ENCODE peak calls at places on chromosomes 6 and 20, in eight cellular contexts. X is NCI-H1105 treated with DMSO at 0.1 percent for 48 hours; L is ovary; N is GM12892; M is stimulated activated CD4-positive, alpha-beta T cell treated with anti-CD3 and anti-CD28 coated beads, Interleukin-2, amount 100 ng/mL, for 48 hours; U is BJ; S is effector memory CD8-positive, alpha-beta T cell; A is heart right ventricle. Y is an unnamed sample.
A peak's percentile ranks its signal among the peaks of the same experiment; 100 is the strongest.

GRCh38 chr6:33668914-33669313 is 42.6 kb downstream of the UQCC2 start:
- DNase-seq in X (no peak), L (no peak), N (no peak), M (no peak), U (no peak), S (no peak), A (no peak), Y (peak; percentile 12)

GRCh38 chr6:170258395-170258794 is 32.5 kb downstream of the DLL1 start:
- DNase-seq in X (no peak), L (no peak), N (no peak), M (no peak), U (no peak), S (no peak), A (no peak), Y (no peak)

GRCh38 chr20:46129955-46130481 is 11.9 kb downstream of the CD40 start:
- DNase-seq in X (peak; percentile 94), L (no peak), N (no peak), M (no peak), U (no peak), S (no peak), A (no peak), Y (no peak)

GRCh38 chr6:106360989-106361430 is 493 bp downstream of the CRYBG1 start:
- DNase-seq in X (peak; percentile 61), L (no peak), N (peak; percentile 33), M (peak; percentile 11), U (no peak), S (peak; percentile 5), A (no peak), Y (peak; percentile 64)

GRCh38 chr6:150395388-150396009 is 26.7 kb downstream of the IYD start:
- DNase-seq in X (peak; percentile 87), L (peak; percentile 49), N (peak; percentile 19), M (no peak), U (no peak), S (peak; percentile 37), A (peak; percentile 47), Y (peak; percentile 61)

GRCh38 chr6:79803917-79804316 is 143.4 kb downstream of the ELOVL4 start:
- DNase-seq in X (no peak), L (no peak), N (no peak), M (no peak), U (no peak), S (no peak), A (no peak), Y (no peak)

GRCh38 chr20:48937674-48938073 is 16.2 kb downstream of the ARFGEF2 start:
- DNase-seq in X (no peak), L (no peak), N (no peak), M (no peak), U (no peak), S (no peak), A (no peak), Y (no peak)

GRCh38 chr6:28769626-28770402 is 154.0 kb downstream of the TRIM27 start:
- DNase-seq in X (no peak), L (no peak), N (no peak), M (no peak), U (no peak), S (no peak), A (no peak), Y (no peak)

GRCh38 chr6:103983860-103984259 is 875.9 kb downstream of the HACE1 start:
- DNase-seq in X (no peak), L (no peak), N (no peak), M (no peak), U (no peak), S (no peak), A (no peak), Y (no peak)

GRCh38 chr6:24768361-24768760 is 6.4 kb upstream of the GMNN start:
- DNase-seq in X (no peak), L (no peak), N (no peak), M (no peak), U (no peak), S (no peak), A (no peak), Y (no peak)

GRCh38 chr6:158506577-158506976 is 53.3 kb upstream of the TMEM181 start:
- DNase-seq in X (no peak), L (no peak), N (no peak), M (no peak), U (no peak), S (no peak), A (no peak), Y (no peak)

GRCh38 chr6:10420546-10421507 is 6.0 kb upstream of the TFAP2A start:
- DNase-seq in X (no peak), L (no peak), N (no peak), M (no peak), U (no peak), S (no peak), A (no peak), Y (no peak)

GRCh38 chr6:113632220-113632864 is 224.8 kb upstream of the MARCKS start:
- DNase-seq in X (no peak), L (no peak), N (no peak), M (peak; percentile 26), U (peak; percentile 49), S (no peak), A (peak; percentile 40), Y (peak; percentile 66)

GRCh38 chr20:32829291-32830005 is 9.7 kb downstream of the MAPRE1 start:
- DNase-seq in X (no peak), L (no peak), N (no peak), M (no peak), U (no peak), S (no peak), A (no peak), Y (no peak)

GRCh38 chr6:80280258-80281010 is 174.0 kb downstream of the BCKDHB start:
- DNase-seq in X (no peak), L (no peak), N (no peak), M (no peak), U (no peak), S (no peak), A (no peak), Y (no peak)

GRCh38 chr6:74892091-74892490 is 313.8 kb downstream of the COL12A1 start:
- DNase-seq in X (no peak), L (no peak), N (no peak), M (no peak), U (no peak), S (no peak), A (no peak), Y (no peak)

GRCh38 chr6:34237316-34237721 is 646 bp downstream of the HMGA1 start:
- DNase-seq in X (peak; percentile 16), L (peak; percentile 55), N (no peak), M (no peak), U (no peak), S (no peak), A (no peak), Y (no peak)

GRCh38 chr6:15322781-15323536 is 77.1 kb downstream of the JARID2 start:
- DNase-seq in X (no peak), L (no peak), N (no peak), M (no peak), U (no peak), S (no peak), A (no peak), Y (peak; percentile 51)

GRCh38 chr20:59794555-59794954 is 138.9 kb downstream of the SYCP2 start:
- DNase-seq in X (no peak), L (no peak), N (no peak), M (no peak), U (no peak), S (no peak), A (no peak), Y (no peak)

GRCh38 chr6:39143238-39143930 is 28.4 kb upstream of the SAYSD1 start:
- DNase-seq in X (no peak), L (no peak), N (no peak), M (no peak), U (no peak), S (no peak), A (no peak), Y (no peak)